ENCODE peak calls at places on chromosomes 3 and 15, in six cellular contexts. H is ascending aorta, O is colonic mucosa, D is A549, R is uterus, C is HCT116. P is an unnamed sample.

GRCh38 chr3:177885063-177885462 is 651.2 kb upstream of the KCNMB2 start:
- DNase-seq in D (no peak), C (no peak), H (no peak), R (no peak), O (no peak), P (no peak)

GRCh38 chr3:10322355-10322715 is 1.4 kb upstream of the SEC13 start:
- DNase-seq in O (no peak), C (peak; percentile 29), R (no peak), H (no peak), D (peak; percentile 41), P (no peak)

GRCh38 chr3:186024210-186024609 is 84.7 kb downstream of the ETV5 start:
- DNase-seq in C (no peak), R (no peak), H (no peak), O (no peak), D (no peak), P (no peak)

GRCh38 chr3:1275495-1275894 is 182.7 kb downstream of the CNTN6 start:
- DNase-seq in H (no peak), R (no peak), C (no peak), D (no peak), O (peak; percentile 25), P (no peak)

GRCh38 chr3:36373084-36373483 is 7.2 kb upstream of the STAC start:
- DNase-seq in R (peak; percentile 19), D (no peak), H (peak; percentile 83), O (no peak), C (no peak), P (peak; percentile 24)

GRCh38 chr15:72269739-72270138 is 2.6 kb downstream of the PARP6 start:
- DNase-seq in D (no peak), C (no peak), H (no peak), R (no peak), O (no peak), P (no peak)

GRCh38 chr3:130517541-130517940 is 564 bp downstream of the COL6A6 start:
- DNase-seq in R (no peak), H (no peak), D (no peak), O (no peak), C (no peak), P (no peak)

GRCh38 chr3:9037113-9037715 is 73.9 kb upstream of the RAD18 start:
- DNase-seq in O (no peak), H (no peak), R (peak; percentile 74), D (no peak), C (no peak), P (no peak)

GRCh38 chr15:77409259-77410156 is 10.4 kb downstream of the PEAK1 start:
- DNase-seq in D (no peak), R (no peak), C (no peak), O (peak; percentile 28), H (no peak), P (no peak)

GRCh38 chr3:44454258-44454657 is 23.2 kb downstream of the ZNF445 start:
- DNase-seq in R (no peak), H (no peak), C (no peak), D (no peak), O (no peak), P (no peak)

GRCh38 chr3:107413264-107413663 is 36.0 kb downstream of the CCDC54 start:
- DNase-seq in R (no peak), O (no peak), H (no peak), C (no peak), D (no peak), P (no peak)

GRCh38 chr3:1527780-1528179 is 435.0 kb downstream of the CNTN6 start:
- DNase-seq in R (no peak), H (no peak), C (no peak), D (no peak), O (no peak), P (no peak)

GRCh38 chr3:195441476-195441970 is 1.3 kb downstream of the ACAP2 start:
- DNase-seq in D (peak; percentile 58), O (no peak), C (no peak), H (no peak), R (no peak), P (no peak)

GRCh38 chr3:175224051-175224450 is 364.9 kb downstream of the NAALADL2 start:
- DNase-seq in D (no peak), O (no peak), C (peak; percentile 15), H (no peak), R (no peak), P (no peak)

GRCh38 chr3:45562027-45562426 is 32.5 kb upstream of the LIMD1 start:
- DNase-seq in R (no peak), O (no peak), D (no peak), C (no peak), H (no peak), P (no peak)

GRCh38 chr15:47188766-47189507 is 528.4 kb upstream of the SEMA6D start:
- DNase-seq in C (no peak), H (no peak), D (no peak), R (no peak), O (no peak), P (no peak)

GRCh38 chr15:84973492-84974460 is 7.9 kb upstream of the PDE8A start:
- DNase-seq in C (no peak), H (peak; percentile 44), D (no peak), O (no peak), R (no peak), P (no peak)

GRCh38 chr3:47096955-47097354 is 67.0 kb downstream of the SETD2 start:
- DNase-seq in R (no peak), D (no peak), C (no peak), O (no peak), H (no peak), P (no peak)

GRCh38 chr15:85005744-85006143 is 24.1 kb downstream of the PDE8A start:
- DNase-seq in C (no peak), R (no peak), D (no peak), H (no peak), O (no peak), P (no peak)

GRCh38 chr3:129795596-129795995 is 97.9 kb downstream of the TMCC1 start:
- DNase-seq in H (no peak), R (no peak), O (no peak), C (peak; percentile 63), D (peak; percentile 19), P (no peak)

DNA sequence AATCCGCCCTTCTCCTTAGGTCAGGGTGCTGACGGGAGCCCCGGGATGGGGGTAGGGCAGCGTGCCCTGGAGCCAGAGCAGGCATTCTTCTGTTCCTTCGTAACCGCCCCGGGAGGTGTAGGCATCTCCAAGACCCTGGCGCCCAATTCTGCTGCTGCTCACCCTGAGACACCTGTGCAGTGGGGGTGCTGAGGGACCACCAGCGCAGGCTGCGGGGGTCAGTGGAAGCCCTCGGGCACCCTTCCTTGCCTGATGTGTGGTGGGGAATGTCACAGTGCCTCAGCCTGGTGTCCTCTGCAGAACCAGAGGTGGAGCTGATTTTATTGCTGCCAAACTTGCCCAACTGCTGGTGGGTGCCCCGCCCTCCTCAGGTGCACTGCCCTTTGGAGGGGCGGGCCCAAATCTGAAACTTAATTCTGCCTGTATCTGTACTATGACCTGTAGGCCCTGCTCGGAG is 7.3 kb downstream of the CSK start:
- DNase-seq in H (no peak), R (no peak), D (no peak), C (no peak), O (peak; percentile 92), P (no peak)
- H3K4me3 ChIP-seq in H (peak overlapping the region; percentile 27), R (no peak overlapping the region), D (no peak overlapping the region), C (no peak overlapping the region), O (peak overlapping the region; percentile 20), P (no peak overlapping the region)

GRCh38 chr3:119524931-119525662 is 26.8 kb downstream of the TIMMDC1 start:
- DNase-seq in H (no peak), D (no peak), R (no peak), C (no peak), O (no peak), P (no peak)
- TF ChIP-seq CTCF in H (no peak), D (peak; percentile 18), R (peak; percentile 19), C (peak; percentile 42), O (no peak), P (peak; percentile 49)

GRCh38 chr3:134312873-134313838 is 61.1 kb downstream of the AMOTL2 start:
- DNase-seq in R (peak; percentile 70), O (peak; percentile 59), C (no peak), H (peak; percentile 85), D (no peak), P (no peak)
- H3K4me3 ChIP-seq in R (peak overlapping the region; percentile 41), O (peak overlapping the region; percentile 41), C (peak overlapping the region; percentile 70), H (peak overlapping the region; percentile 67), D (peak overlapping the region; percentile 58), P (peak overlapping the region; percentile 55)

GRCh38 chr15:70083946-70084345 is 13.8 kb downstream of the TLE3 start:
- DNase-seq in O (no peak), C (no peak), D (no peak), R (no peak), H (no peak), P (no peak)

GRCh38 chr15:70079831-70080230 is 17.9 kb downstream of the TLE3 start:
- DNase-seq in D (no peak), R (no peak), O (no peak), H (no peak), C (no peak), P (no peak)

GRCh38 chr15:70078578-70079417 is 18.9 kb downstream of the TLE3 start:
- DNase-seq in H (no peak), D (no peak), C (no peak), O (peak; percentile 50), R (no peak), P (no peak)

GRCh38 chr15:70083423-70083822 is 14.3 kb downstream of the TLE3 start:
- DNase-seq in C (no peak), O (no peak), H (no peak), R (no peak), D (no peak), P (no peak)

GRCh38 chr15:70081612-70082011 is 16.1 kb downstream of the TLE3 start:
- DNase-seq in O (no peak), D (no peak), C (no peak), H (no peak), R (no peak), P (no peak)
- TF ChIP-seq CTCF in O (no peak), D (no peak), C (no peak), H (no peak), R (no peak), P (no peak)

DNA sequence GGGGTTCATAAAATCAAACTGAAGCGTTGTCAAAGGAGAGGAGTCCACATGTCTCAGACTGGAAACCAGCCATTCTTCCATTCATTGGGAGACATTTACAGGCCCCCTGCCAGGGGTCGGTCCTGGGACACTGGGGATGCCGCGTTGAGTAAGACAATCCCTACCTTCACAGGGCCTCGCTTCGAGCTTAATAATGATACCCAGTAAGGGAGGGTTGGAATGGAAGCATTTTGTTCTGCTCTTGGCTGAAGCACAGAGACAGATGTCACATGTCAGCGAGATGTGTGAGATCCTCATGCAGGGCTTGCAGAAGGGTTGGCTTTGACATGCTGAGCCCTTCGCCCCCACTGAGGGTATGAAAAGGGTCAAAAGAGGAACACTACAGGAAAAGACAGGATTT is 25.7 kb upstream of the ARL8B start:
- DNase-seq in C (no peak), O (no peak), R (no peak), H (no peak), D (no peak), P (no peak)
- H3K4me3 ChIP-seq in C (no peak overlapping the region), O (no peak overlapping the region), R (no peak overlapping the region), H (peak overlapping the region; percentile 51), D (no peak overlapping the region), P (no peak overlapping the region)

DNA sequence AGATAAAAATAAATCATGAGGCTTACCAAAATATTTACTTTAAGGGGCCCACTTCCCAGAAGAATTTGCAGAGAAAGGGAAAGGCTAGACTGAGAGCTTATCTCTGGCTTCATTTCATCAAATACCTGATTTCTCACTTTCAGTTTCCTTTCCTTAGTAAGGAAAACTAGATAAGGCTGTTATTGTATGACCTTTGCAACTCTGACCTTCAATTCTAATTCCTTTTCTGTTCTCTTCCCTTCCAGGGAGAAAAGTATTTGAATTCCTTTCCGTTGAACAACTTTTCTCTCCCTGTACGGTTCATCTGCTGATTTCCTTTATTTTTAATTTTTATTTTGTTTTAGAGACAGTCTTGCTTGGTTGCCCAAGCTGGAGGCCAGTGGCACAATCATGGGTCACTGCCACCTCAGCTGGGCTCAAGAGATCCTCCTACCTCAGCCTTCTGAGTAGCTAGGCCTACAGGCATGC is 7.1 kb upstream of the PXK start:
- DNase-seq in C (no peak), D (no peak), H (no peak), R (no peak), O (no peak), P (no peak)
- TF ChIP-seq CTCF in C (no peak), D (no peak), H (no peak), R (no peak), O (no peak), P (no peak)

P was measured in AG09309.